ENCODE peak calls at places on chromosomes 11 and 22, in four cellular contexts. U, Z, X and S are unnamed samples.

GRCh38 chr11:124740277-124740882 is 638 bp downstream of the NRGN start:
- DNase-seq in U (no peak), X (peak; percentile 23), Z (peak; percentile 51), S (peak; percentile 61)

GRCh38 chr22:49396817-49397216 is 430.9 kb downstream of the BRD1 start:
- DNase-seq in U (no peak), X (no peak), Z (no peak), S (no peak)

GRCh38 chr11:37199082-37199481 is 601.0 kb upstream of the RAG2 start:
- DNase-seq in X (no peak), U (no peak), Z (no peak), S (no peak)

GRCh38 chr11:15119826-15120225 is 5.1 kb downstream of the INSC start:
- DNase-seq in Z (no peak), X (peak; percentile 34), U (no peak), S (no peak)

GRCh38 chr11:2386591-2386990 is 9.5 kb downstream of the CD81 start:
- DNase-seq in U (no peak), Z (no peak), X (no peak), S (peak; percentile 12)

GRCh38 chr11:11512929-11513328 is 108.9 kb downstream of the GALNT18 start:
- DNase-seq in U (no peak), X (no peak), Z (no peak), S (no peak)

GRCh38 chr22:46145896-46146295 is 4.4 kb upstream of the PPARA start:
- DNase-seq in Z (no peak), U (no peak), X (no peak), S (no peak)

GRCh38 chr11:3367221-3367620 is 11.7 kb downstream of the ZNF195 start:
- DNase-seq in U (no peak), Z (no peak), X (no peak), S (no peak)

GRCh38 chr22:40463017-40463631 is 92.7 kb downstream of the SGSM3 start:
- DNase-seq in X (no peak), U (peak; percentile 39), Z (peak; percentile 65), S (peak; percentile 58)

GRCh38 chr22:46454233-46454909 is 83.0 kb downstream of the CELSR1 start:
- DNase-seq in X (no peak), U (no peak), Z (no peak), S (no peak)

GRCh38 chr11:121881806-121882205 is 234.2 kb downstream of the BLID start:
- DNase-seq in Z (no peak), X (peak; percentile 59), U (no peak), S (no peak)

DNA sequence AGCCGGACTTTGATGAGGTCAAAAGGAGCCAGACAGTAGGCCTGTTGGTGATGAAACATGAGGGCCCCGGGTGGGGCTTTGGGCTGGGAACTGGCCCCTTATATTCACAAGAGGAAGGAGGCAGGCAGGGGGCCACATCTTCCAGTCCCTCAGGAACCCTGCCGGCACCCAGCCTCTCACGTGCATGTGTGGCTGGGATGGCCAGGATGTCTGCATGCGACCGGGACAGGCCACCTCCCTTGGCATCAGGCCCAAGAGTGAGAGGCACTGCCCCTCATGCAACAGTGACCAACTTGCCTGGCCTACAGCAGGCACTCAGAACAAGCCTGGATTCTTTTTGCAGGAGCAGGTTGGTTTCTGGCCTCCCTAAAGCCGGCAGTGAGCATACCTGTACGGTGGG is 5.4 kb downstream of the SLC25A45 start:
- DNase-seq in U (no peak), Z (no peak), X (no peak), S (no peak)
- H3K4me1 ChIP-seq in U (peaks cover 13% of the 10 kb centered on the region), Z (peaks cover 6% of the 10 kb centered on the region), X (peaks cover 12% of the 10 kb centered on the region), S (peaks cover 15% of the 10 kb centered on the region)

DNA sequence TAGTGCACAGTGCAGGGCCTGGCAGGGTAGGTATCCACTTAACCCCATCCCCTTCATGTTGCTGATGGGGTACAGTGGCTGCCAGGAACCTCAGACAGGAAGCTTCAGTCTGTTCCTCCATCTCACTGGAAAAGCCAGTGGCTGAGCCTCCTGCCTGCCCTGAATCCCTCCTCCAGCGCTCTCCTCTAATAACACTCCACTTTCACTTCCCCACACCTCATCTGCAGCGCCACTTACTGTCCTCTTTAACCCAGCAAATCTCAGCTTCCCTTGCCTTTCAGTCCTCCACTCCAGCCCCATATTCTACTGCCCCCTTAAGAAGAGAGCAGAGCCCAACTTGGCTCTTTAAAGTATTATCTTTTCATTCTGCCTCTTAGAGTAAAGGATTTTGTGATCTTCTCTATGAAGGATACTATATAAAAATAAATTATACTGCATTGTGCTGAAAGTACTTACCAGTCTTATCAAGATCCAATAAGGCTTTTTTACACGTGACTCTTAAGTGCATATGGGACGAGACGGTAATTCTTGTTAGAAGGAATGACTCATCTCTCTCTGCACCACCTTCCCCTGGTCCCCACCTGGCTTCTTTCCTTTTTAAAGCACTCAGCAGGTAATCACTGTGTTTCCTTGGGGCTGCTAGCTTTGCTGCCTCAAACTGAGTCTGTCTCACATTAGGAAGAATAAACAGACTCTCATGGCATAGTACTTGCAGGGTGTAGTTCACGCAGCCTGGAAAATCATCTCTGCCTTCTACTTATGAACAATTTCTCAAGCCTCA is 238.0 kb upstream of the NARS2 start:
- DNase-seq in U (no peak), X (no peak), Z (no peak), S (no peak)
- H3K27ac ChIP-seq in U (no peak overlapping the region), X (no peak overlapping the region), Z (no peak overlapping the region), S (no peak overlapping the region)

DNA sequence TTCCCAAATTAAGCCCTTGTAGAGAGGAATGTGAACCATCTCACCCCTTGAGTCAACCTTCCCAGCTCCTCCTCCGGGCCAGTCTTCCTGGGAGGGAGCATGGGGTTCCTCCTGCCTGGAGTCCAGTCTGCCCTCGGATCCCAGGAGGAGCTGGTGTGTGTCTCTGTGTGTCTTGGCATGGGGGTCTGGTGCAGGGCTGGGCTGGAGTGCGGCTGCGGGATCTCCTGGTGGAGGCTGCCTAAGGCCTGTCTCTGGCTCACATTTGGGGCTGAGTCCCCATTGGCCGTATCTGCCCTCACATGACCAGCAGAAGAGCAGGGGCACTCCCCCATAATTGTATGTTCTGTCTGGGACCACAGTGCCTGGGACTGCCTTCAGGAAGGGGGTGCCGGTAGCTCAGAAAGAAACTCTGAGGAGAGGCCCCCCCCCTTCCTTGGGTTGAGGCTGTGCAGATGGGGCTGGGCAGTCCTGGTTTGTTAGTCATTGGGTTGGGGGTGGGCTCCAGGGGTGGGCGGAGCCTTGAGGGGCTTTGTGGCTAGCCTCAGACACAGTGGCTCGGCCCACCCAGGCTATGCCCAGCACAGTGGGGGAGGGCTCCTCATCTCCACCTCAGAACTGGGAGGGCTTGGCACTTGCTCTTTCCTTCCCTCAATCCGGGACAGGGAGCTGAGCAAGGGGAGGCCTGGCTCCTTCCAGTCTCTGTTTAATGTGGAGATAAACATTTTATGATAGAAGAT is 2.9 kb downstream of the C1QTNF5 start:
- DNase-seq in X (no peak), U (no peak), Z (no peak), S (no peak)
- H3K4me1 ChIP-seq in X (peaks cover 29% of the 10 kb centered on the region), U (peaks cover 27% of the 10 kb centered on the region), Z (peaks cover 15% of the 10 kb centered on the region), S (peaks cover 32% of the 10 kb centered on the region)

DNA sequence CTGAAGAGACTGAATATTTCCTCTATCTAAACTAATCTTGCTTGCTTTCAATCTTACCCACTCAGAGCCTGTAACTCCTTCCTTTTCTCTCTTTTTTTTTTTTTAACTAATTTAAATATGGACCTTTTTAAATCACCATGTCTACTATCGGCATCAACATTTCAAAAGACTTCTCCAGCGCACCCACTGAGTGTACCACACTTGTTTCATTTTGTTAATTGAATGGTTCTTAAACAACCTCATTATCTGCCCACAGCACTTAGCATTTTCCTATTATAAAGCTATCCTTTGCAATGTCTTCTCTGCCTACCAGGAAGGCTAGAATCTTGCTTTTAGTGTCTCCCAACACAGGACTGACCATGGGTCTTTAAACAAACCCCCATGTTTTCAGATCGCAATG is 1212.4 kb downstream of the LRRC4C start:
- DNase-seq in Z (no peak), X (no peak), U (no peak), S (no peak)
- H3K27ac ChIP-seq in Z (no peak overlapping the region), X (no peak overlapping the region), U (no peak overlapping the region), S (no peak overlapping the region)

GRCh38 chr22:23403152-23403719 is 176.9 kb downstream of the IGLL1 start:
- DNase-seq in U (no peak), Z (no peak), X (no peak), S (no peak)
- H3K4me1 ChIP-seq in U (no peaks in the 10 kb centered on the region), Z (no peaks in the 10 kb centered on the region), X (peaks cover 29% of the 10 kb centered on the region), S (no peaks in the 10 kb centered on the region)

GRCh38 chr11:61339490-61339878 is 6.5 kb downstream of the TKFC start:
- DNase-seq in Z (no peak), U (no peak), X (no peak), S (no peak)
- H3K27ac ChIP-seq in Z (no peak overlapping the region), U (no peak overlapping the region), X (no peak overlapping the region), S (no peak overlapping the region)

GRCh38 chr11:83865636-83866461 is 579.7 kb upstream of the CCDC90B start:
- DNase-seq in U (no peak), Z (no peak), X (peak; percentile 74), S (no peak)

GRCh38 chr11:83866655-83867054 is 580.5 kb upstream of the CCDC90B start:
- DNase-seq in X (no peak), U (no peak), Z (no peak), S (no peak)

GRCh38 chr11:83871013-83871412 is 584.8 kb upstream of the CCDC90B start:
- DNase-seq in X (no peak), Z (no peak), U (no peak), S (no peak)
- H3K4me1 ChIP-seq in X (peaks cover 4% of the 10 kb centered on the region), Z (no peaks in the 10 kb centered on the region), U (no peaks in the 10 kb centered on the region), S (no peaks in the 10 kb centered on the region)

DNA sequence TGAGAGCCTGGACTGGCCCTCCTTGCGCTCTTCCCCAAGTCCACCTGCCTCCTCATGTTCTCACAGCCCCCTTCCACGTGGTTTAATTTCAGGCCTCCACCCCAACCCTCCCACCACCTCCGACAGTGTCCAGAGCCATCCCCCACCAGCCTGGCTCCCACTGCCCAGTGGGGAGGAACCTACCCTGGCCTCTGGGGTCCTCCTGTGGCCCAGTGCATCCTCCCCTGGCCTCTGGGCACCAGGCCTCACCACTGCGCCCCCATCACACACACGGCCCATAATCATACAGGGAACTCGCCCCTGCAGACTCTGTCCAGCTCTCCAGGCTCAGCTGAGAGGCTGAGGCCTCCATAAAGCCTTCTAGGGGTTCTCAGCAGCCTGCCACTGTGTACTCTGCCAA is 4.2 kb upstream of the TSSK2 start:
- DNase-seq in X (no peak), U (no peak), Z (no peak), S (no peak)
- H3K27ac ChIP-seq in X (no peak overlapping the region), U (no peak overlapping the region), Z (no peak overlapping the region), S (no peak overlapping the region)